ENCODE peak calls at places on chromosome 15, in four cellular contexts. H is lower lobe of right lung, K is H54, S is naive B cell. M is an unnamed sample.

GRCh38 chr15:76206325-76206976 is 104.8 kb downstream of the ETFA start:
- DNase-seq in H (peak), K (no peak), S (no peak), M (no peak)

GRCh38 chr15:70421197-70421482 is 323.4 kb upstream of the TLE3 start:
- DNase-seq in H (no peak), K (no peak), S (no peak), M (no peak)

GRCh38 chr15:29888651-29889050 is 66.4 kb upstream of the TJP1 start:
- DNase-seq in H (no peak), K (no peak), S (no peak), M (no peak)

GRCh38 chr15:88821993-88822392 is 18.8 kb downstream of the ACAN start:
- DNase-seq in H (no peak), K (no peak), S (no peak), M (no peak)

GRCh38 chr15:55389276-55389631 is 18.9 kb downstream of the CCPG1 start:
- DNase-seq in H (no peak), K (no peak), S (no peak), M (no peak)

GRCh38 chr15:100667405-100668320 is 65.3 kb downstream of the ASB7 start:
- DNase-seq in H (no peak), K (no peak), S (no peak), M (no peak)

GRCh38 chr15:94924971-94925593 is 693.7 kb downstream of the MCTP2 start:
- DNase-seq in H (no peak), K (no peak), S (no peak), M (no peak)

GRCh38 chr15:77738441-77739437 is 106.0 kb upstream of the LINGO1 start:
- DNase-seq in H (no peak), K (no peak), S (no peak), M (no peak)

M was measured in CD4-positive, alpha-beta memory T cell.